ENCODE peak calls at places on chromosomes 7 and 10, in ten cellular contexts. W is stomach; S is CD8-positive, alpha-beta T cell; E is HCT116; T is psoas muscle; Q is brain microvascular endothelial cell; R is fibroblast of lung; B is breast epithelium; G is A549; Z is PC-3. H is an unnamed sample.

GRCh38 chr10:48940372-48940771 is 732 bp upstream of the LRRC18 start:
- DNase-seq in E (no peak), R (no peak), Z (no peak), B (no peak), G (no peak), Q (no peak), W (no peak), T (no peak), S (no peak), H (no peak)

GRCh38 chr10:71705582-71705981 is 14.0 kb downstream of the C10orf105 start:
- DNase-seq in T (no peak), W (no peak), E (no peak), B (no peak), S (no peak), G (no peak), Q (no peak), R (no peak), Z (no peak), H (peak)

GRCh38 chr7:155576900-155577508 is 30.6 kb upstream of the CNPY1 start:
- DNase-seq in E (peak), T (no peak), W (peak), G (no peak), B (no peak), S (no peak), Z (no peak), R (no peak), Q (no peak), H (no peak)

GRCh38 chr10:133260895-133261725 is 15.6 kb downstream of the ADAM8 start:
- DNase-seq in W (peak), E (no peak), Z (peak), S (peak), T (peak), B (peak), R (peak), Q (no peak), G (peak), H (peak)

GRCh38 chr10:75281980-75282379 is 46.2 kb upstream of the COMTD1 start:
- DNase-seq in B (no peak), W (no peak), R (no peak), G (no peak), Q (no peak), E (no peak), Z (no peak), T (no peak), S (no peak), H (no peak)

GRCh38 chr7:131745645-131746248 is 189.3 kb upstream of the PODXL start:
- DNase-seq in G (no peak), S (no peak), Q (peak), R (peak), T (no peak), W (no peak), E (no peak), B (no peak), Z (peak), H (no peak)

GRCh38 chr7:105849122-105849855 is 27.1 kb downstream of the ATXN7L1 start:
- DNase-seq in S (peak), W (no peak), B (no peak), Q (peak), G (no peak), R (no peak), T (no peak), Z (peak), E (no peak), H (no peak)

GRCh38 chr10:61320257-61320587 is 133.0 kb downstream of the TMEM26 start:
- DNase-seq in T (no peak), B (no peak), Z (no peak), Q (no peak), E (no peak), S (no peak), W (no peak), R (no peak), G (no peak), H (no peak)

GRCh38 chr7:149856-150636 is 42.3 kb upstream of the FAM20C start:
- DNase-seq in Q (no peak), S (peak), B (peak), W (peak), G (no peak), E (no peak), Z (no peak), R (no peak), T (peak), H (no peak)

GRCh38 chr7:115475774-115476407 is 554.0 kb downstream of the MDFIC start:
- DNase-seq in E (no peak), W (no peak), G (no peak), T (no peak), S (no peak), B (no peak), Z (peak), R (peak), Q (no peak), H (peak)

GRCh38 chr10:133030791-133031190 is 56.9 kb upstream of the ADGRA1 start:
- DNase-seq in E (no peak), G (no peak), R (no peak), Q (no peak), W (no peak), T (no peak), Z (no peak), B (no peak), S (no peak), H (no peak)

GRCh38 chr10:21517983-21518628 is 7.4 kb downstream of the SKIDA1 start:
- DNase-seq in E (no peak), W (no peak), Q (no peak), R (peak), S (no peak), T (no peak), B (no peak), Z (peak), G (no peak), H (no peak)

GRCh38 chr7:33039257-33039904 is 23.2 kb downstream of the NT5C3A start:
- DNase-seq in S (no peak), Z (no peak), W (no peak), G (no peak), T (no peak), R (no peak), Q (no peak), E (no peak), B (no peak), H (no peak)

GRCh38 chr10:14742815-14743214 is 31.9 kb downstream of the FAM107B start:
- DNase-seq in Q (no peak), R (no peak), T (no peak), G (no peak), S (no peak), W (peak), B (no peak), Z (no peak), E (no peak), H (no peak)

GRCh38 chr7:48691788-48692187 is 232.6 kb upstream of the CDC14C start:
- DNase-seq in G (no peak), B (no peak), Q (no peak), Z (no peak), E (no peak), S (no peak), T (no peak), R (no peak), W (no peak), H (no peak)

GRCh38 chr7:155119801-155120382 is 49.8 kb downstream of the HTR5A start:
- DNase-seq in Q (peak), G (no peak), B (no peak), E (no peak), R (no peak), Z (no peak), S (no peak), T (no peak), W (no peak), H (no peak)

GRCh38 chr10:122126763-122127659 is 138.0 kb downstream of the TACC2 start:
- DNase-seq in Q (peak), T (no peak), S (no peak), B (no peak), Z (peak), E (peak), G (peak), R (peak), W (no peak), H (no peak)

GRCh38 chr10:87054373-87055295 is 34.5 kb downstream of the FAM25A start:
- DNase-seq in Q (peak), G (no peak), R (peak), W (no peak), T (no peak), E (no peak), Z (no peak), S (no peak), B (no peak), H (peak)

GRCh38 chr7:105336009-105336408 is 52.7 kb downstream of the SRPK2 start:
- DNase-seq in B (no peak), Q (no peak), E (no peak), R (no peak), Z (peak), W (no peak), G (no peak), S (no peak), T (no peak), H (no peak)

GRCh38 chr10:88879754-88880286 is at the start of gene STAMBPL1:
- DNase-seq in G (peak), W (peak), E (no peak), S (peak), Z (peak), R (no peak), Q (no peak), T (peak), B (peak), H (peak)

GRCh38 chr7:32299133-32299702 is 191.0 kb downstream of the LSM5 start:
- DNase-seq in E (no peak), S (no peak), B (peak), Q (no peak), R (peak), W (no peak), G (peak), Z (no peak), T (peak), H (peak)

GRCh38 chr7:1850976-1851571 is 181.0 kb downstream of the ELFN1 start:
- DNase-seq in B (no peak), Q (no peak), G (no peak), T (no peak), E (no peak), Z (no peak), S (no peak), W (no peak), R (no peak), H (peak)

GRCh38 chr7:29852457-29852856 is 46.1 kb downstream of the WIPF3 start:
- DNase-seq in G (no peak), E (no peak), Z (peak), B (no peak), W (no peak), S (no peak), R (no peak), Q (no peak), T (no peak), H (no peak)

GRCh38 chr10:23585666-23586065 is 146.8 kb downstream of the OTUD1 start:
- DNase-seq in T (no peak), R (no peak), W (no peak), E (no peak), Q (no peak), B (no peak), Z (no peak), G (no peak), S (no peak), H (no peak)

GRCh38 chr10:129770286-129770685 is 193.8 kb downstream of the EBF3 start:
- DNase-seq in Z (no peak), E (no peak), G (no peak), W (peak), T (no peak), S (no peak), B (no peak), R (no peak), Q (no peak), H (no peak)

GRCh38 chr10:14056545-14057332 is 274.0 kb downstream of the FRMD4A start:
- DNase-seq in S (no peak), G (no peak), B (no peak), E (no peak), W (no peak), R (peak), Q (peak), Z (no peak), T (no peak), H (no peak)

GRCh38 chr7:83643012-83643411 is 5.9 kb downstream of the SEMA3E start:
- DNase-seq in E (no peak), S (no peak), T (no peak), B (no peak), Z (no peak), G (no peak), Q (no peak), R (peak), W (no peak), H (no peak)

GRCh38 chr10:109838592-109839244 is 84.6 kb downstream of the XPNPEP1 start:
- DNase-seq in Z (peak), G (no peak), E (no peak), T (no peak), S (no peak), B (no peak), Q (no peak), R (no peak), W (no peak), H (no peak)

GRCh38 chr10:69974551-69975155 is 78.0 kb upstream of the MACROH2A2 start:
- DNase-seq in G (no peak), S (no peak), E (no peak), W (no peak), Q (peak), R (peak), T (no peak), Z (no peak), B (no peak), H (peak)

GRCh38 chr10:101828734-101829551 is 10.7 kb upstream of the OGA start:
- DNase-seq in B (no peak), S (no peak), W (no peak), Q (no peak), R (no peak), Z (no peak), E (no peak), G (no peak), T (peak), H (no peak)

GRCh38 chr7:131493559-131493958 is 62.9 kb downstream of the PODXL start:
- DNase-seq in S (no peak), Q (no peak), R (no peak), G (no peak), W (no peak), B (no peak), E (no peak), T (no peak), Z (no peak), H (peak)

GRCh38 chr7:155038335-155038734 is 31.8 kb upstream of the HTR5A start:
- DNase-seq in S (no peak), G (no peak), Z (no peak), E (no peak), T (no peak), Q (no peak), R (no peak), W (no peak), B (no peak), H (no peak)

GRCh38 chr7:50712527-50713356 is 70.0 kb downstream of the GRB10 start:
- DNase-seq in W (no peak), Q (no peak), T (no peak), R (peak), Z (no peak), B (no peak), S (no peak), G (no peak), E (no peak), H (no peak)

GRCh38 chr7:120806669-120807068 is 51.3 kb downstream of the TSPAN12 start:
- DNase-seq in T (no peak), G (no peak), E (no peak), R (no peak), B (no peak), Z (peak), S (no peak), W (no peak), Q (no peak), H (no peak)

GRCh38 chr10:75358835-75359421 is 42.6 kb downstream of the ZNF503 start:
- DNase-seq in G (peak), W (no peak), Q (peak), S (no peak), E (no peak), R (peak), Z (peak), B (no peak), T (no peak), H (no peak)

GRCh38 chr7:12066561-12066960 is 144.5 kb upstream of the TMEM106B start:
- DNase-seq in Q (no peak), B (no peak), T (no peak), S (no peak), E (peak), R (peak), W (no peak), Z (peak), G (no peak), H (no peak)

GRCh38 chr10:127354992-127355391 is 158.6 kb upstream of the INSYN2A start:
- DNase-seq in Q (no peak), R (no peak), S (no peak), T (no peak), B (no peak), Z (no peak), E (peak), G (no peak), W (no peak), H (no peak)
- TF ChIP-seq CTCF in Q (peak), R (peak), S (no peak), T (no peak), B (no peak), Z (peak), E (peak), G (peak), W (no peak), H (no peak)

GRCh38 chr7:100673302-100673941 is at the start of gene GNB2:
- DNase-seq in W (peak), R (peak), S (peak), E (peak), Z (peak), B (peak), Q (peak), T (peak), G (peak), H (peak)
- H3K27ac ChIP-seq in W (peak), R (peak), S (peak), E (peak), Z (peak), B (peak), Q (peak), T (peak), G (peak), H (peak)

GRCh38 chr7:81299272-81299671 is 380.4 kb upstream of the SEMA3C start:
- DNase-seq in T (no peak), R (peak), E (peak), B (no peak), Q (peak), S (no peak), Z (peak), G (peak), W (no peak), H (no peak)
- TF ChIP-seq CTCF in T (no peak), R (no peak), E (no peak), B (no peak), Q (no peak), S (no peak), Z (no peak), G (no peak), W (no peak), H (no peak)

GRCh38 chr7:27168265-27168947 is 3.1 kb upstream of the HOXA9 start:
- DNase-seq in Z (peak), Q (no peak), W (no peak), B (no peak), E (no peak), T (peak), G (no peak), R (no peak), S (no peak), H (no peak)
- H3K27ac ChIP-seq in Z (peak), Q (no peak), W (no peak), B (peak), E (peak), T (peak), G (no peak), R (no peak), S (no peak), H (no peak)

GRCh38 chr7:101688183-101688831 is 59.2 kb upstream of the MYL10 start:
- DNase-seq in R (peak), G (peak), B (peak), E (peak), S (peak), T (peak), Z (peak), Q (peak), W (peak), H (peak)
- TF ChIP-seq CTCF in R (peak), G (peak), B (peak), E (peak), S (peak), T (peak), Z (peak), Q (peak), W (peak), H (peak)

DNA sequence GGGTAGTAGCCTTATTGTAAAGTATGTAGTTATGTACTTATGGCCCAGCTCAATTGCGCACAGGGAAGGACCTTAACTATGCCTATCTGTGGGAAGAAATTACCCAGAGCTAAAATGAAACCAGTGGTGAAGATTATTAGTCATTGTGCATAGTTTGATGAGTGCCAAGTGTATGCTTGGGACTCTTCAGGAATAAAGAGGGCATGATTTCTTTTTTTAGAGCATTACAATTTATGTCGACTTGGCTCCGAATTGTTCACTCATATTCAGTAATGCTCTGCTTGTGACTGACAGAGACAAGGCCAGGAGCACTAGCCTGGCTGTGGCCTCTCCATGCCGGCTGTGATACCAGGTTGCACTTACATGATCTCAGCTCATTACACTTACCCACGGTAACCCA is 269.5 kb downstream of the TRIL start:
- DNase-seq in B (no peak), W (no peak), Q (peak), E (no peak), S (no peak), G (no peak), Z (peak), R (peak), T (peak), H (no peak)
- H3K27ac ChIP-seq in B (no peak), W (no peak), Q (no peak), E (no peak), S (no peak), G (no peak), Z (no peak), R (no peak), T (peak), H (no peak)

GRCh38 chr10:124249812-124250432 is 156.5 kb upstream of the CHST15 start:
- DNase-seq in G (no peak), Q (no peak), T (no peak), S (no peak), W (peak), B (no peak), E (peak), R (no peak), Z (peak), H (no peak)
- TF ChIP-seq CTCF in G (peak), Q (peak), T (no peak), S (no peak), W (no peak), B (no peak), E (peak), R (no peak), Z (peak), H (peak)